ENCODE peak calls at places on chromosomes 11 and 22, in eight cellular contexts. One of them, this sample, is unnamed.

GRCh38 chr11:88455974-88456373 is 118.4 kb upstream of the CTSC start:
- DNase-seq in anterior cingulate cortex: no peak
- DNase-seq in effector CD8-positive, alpha-beta T cell: no peak
- DNase-seq in glutamatergic neuron: no peak
- DNase-seq in non-pigmented ciliary epithelial cell: no peak
- DNase-seq in NCI-H748 treated with DMSO at 0.1 percent for 48 hours: no peak
- DNase-seq in stimulated activated CD8-positive, alpha-beta memory T cell treated with anti-CD3 and anti-CD28 coated beads, Interleukin-15, amount 100 ng/mL, for 4 hours: no peak
- DNase-seq in ACHN: no peak
- DNase-seq in this sample: no peak

GRCh38 chr11:37364246-37364839 is 766.3 kb upstream of the RAG2 start:
- DNase-seq in anterior cingulate cortex: no peak
- DNase-seq in effector CD8-positive, alpha-beta T cell: no peak
- DNase-seq in glutamatergic neuron: no peak
- DNase-seq in non-pigmented ciliary epithelial cell: no peak
- DNase-seq in NCI-H748 treated with DMSO at 0.1 percent for 48 hours: no peak
- DNase-seq in stimulated activated CD8-positive, alpha-beta memory T cell treated with anti-CD3 and anti-CD28 coated beads, Interleukin-15, amount 100 ng/mL, for 4 hours: no peak
- DNase-seq in ACHN: no peak
- DNase-seq in this sample: no peak

GRCh38 chr22:23837496-23837859 is 1.3 kb downstream of the DERL3 start:
- DNase-seq in anterior cingulate cortex: no peak
- DNase-seq in effector CD8-positive, alpha-beta T cell: no peak
- DNase-seq in glutamatergic neuron: no peak
- DNase-seq in non-pigmented ciliary epithelial cell: no peak
- DNase-seq in NCI-H748 treated with DMSO at 0.1 percent for 48 hours: no peak
- DNase-seq in stimulated activated CD8-positive, alpha-beta memory T cell treated with anti-CD3 and anti-CD28 coated beads, Interleukin-15, amount 100 ng/mL, for 4 hours: no peak
- DNase-seq in ACHN: no peak
- DNase-seq in this sample: no peak

GRCh38 chr22:17781319-17782031 is 7.2 kb upstream of the BID start:
- DNase-seq in anterior cingulate cortex: no peak
- DNase-seq in effector CD8-positive, alpha-beta T cell: peak
- DNase-seq in glutamatergic neuron: no peak
- DNase-seq in non-pigmented ciliary epithelial cell: peak
- DNase-seq in NCI-H748 treated with DMSO at 0.1 percent for 48 hours: no peak
- DNase-seq in stimulated activated CD8-positive, alpha-beta memory T cell treated with anti-CD3 and anti-CD28 coated beads, Interleukin-15, amount 100 ng/mL, for 4 hours: peak
- DNase-seq in ACHN: peak
- DNase-seq in this sample: peak

GRCh38 chr22:38867124-38867455 is 4.9 kb downstream of the CBX6 start:
- DNase-seq in anterior cingulate cortex: no peak
- DNase-seq in effector CD8-positive, alpha-beta T cell: no peak
- DNase-seq in glutamatergic neuron: no peak
- DNase-seq in non-pigmented ciliary epithelial cell: no peak
- DNase-seq in NCI-H748 treated with DMSO at 0.1 percent for 48 hours: no peak
- DNase-seq in stimulated activated CD8-positive, alpha-beta memory T cell treated with anti-CD3 and anti-CD28 coated beads, Interleukin-15, amount 100 ng/mL, for 4 hours: no peak
- DNase-seq in ACHN: no peak
- DNase-seq in this sample: no peak

GRCh38 chr22:38315801-38316339 is 1.4 kb downstream of the CSNK1E start:
- DNase-seq in anterior cingulate cortex: no peak
- DNase-seq in effector CD8-positive, alpha-beta T cell: no peak
- DNase-seq in glutamatergic neuron: no peak
- DNase-seq in non-pigmented ciliary epithelial cell: no peak
- DNase-seq in NCI-H748 treated with DMSO at 0.1 percent for 48 hours: no peak
- DNase-seq in stimulated activated CD8-positive, alpha-beta memory T cell treated with anti-CD3 and anti-CD28 coated beads, Interleukin-15, amount 100 ng/mL, for 4 hours: no peak
- DNase-seq in ACHN: peak
- DNase-seq in this sample: no peak

GRCh38 chr11:95926714-95927113 is 2.8 kb upstream of the MTMR2 start:
- DNase-seq in anterior cingulate cortex: no peak
- DNase-seq in effector CD8-positive, alpha-beta T cell: no peak
- DNase-seq in glutamatergic neuron: no peak
- DNase-seq in non-pigmented ciliary epithelial cell: no peak
- DNase-seq in NCI-H748 treated with DMSO at 0.1 percent for 48 hours: no peak
- DNase-seq in stimulated activated CD8-positive, alpha-beta memory T cell treated with anti-CD3 and anti-CD28 coated beads, Interleukin-15, amount 100 ng/mL, for 4 hours: no peak
- DNase-seq in ACHN: no peak
- DNase-seq in this sample: no peak

GRCh38 chr22:42773161-42773560 is 52.5 kb upstream of the A4GALT start:
- DNase-seq in anterior cingulate cortex: no peak
- DNase-seq in effector CD8-positive, alpha-beta T cell: no peak
- DNase-seq in glutamatergic neuron: no peak
- DNase-seq in non-pigmented ciliary epithelial cell: no peak
- DNase-seq in NCI-H748 treated with DMSO at 0.1 percent for 48 hours: no peak
- DNase-seq in stimulated activated CD8-positive, alpha-beta memory T cell treated with anti-CD3 and anti-CD28 coated beads, Interleukin-15, amount 100 ng/mL, for 4 hours: no peak
- DNase-seq in ACHN: no peak
- DNase-seq in this sample: no peak

GRCh38 chr22:37128555-37129281 is 19.2 kb upstream of the TMPRSS6 start:
- DNase-seq in anterior cingulate cortex: no peak
- DNase-seq in effector CD8-positive, alpha-beta T cell: no peak
- DNase-seq in glutamatergic neuron: no peak
- DNase-seq in non-pigmented ciliary epithelial cell: no peak
- DNase-seq in NCI-H748 treated with DMSO at 0.1 percent for 48 hours: no peak
- DNase-seq in stimulated activated CD8-positive, alpha-beta memory T cell treated with anti-CD3 and anti-CD28 coated beads, Interleukin-15, amount 100 ng/mL, for 4 hours: no peak
- DNase-seq in ACHN: no peak
- DNase-seq in this sample: no peak

GRCh38 chr11:116342148-116342547 is 430.6 kb downstream of the BUD13 start:
- DNase-seq in anterior cingulate cortex: no peak
- DNase-seq in effector CD8-positive, alpha-beta T cell: no peak
- DNase-seq in glutamatergic neuron: no peak
- DNase-seq in non-pigmented ciliary epithelial cell: no peak
- DNase-seq in NCI-H748 treated with DMSO at 0.1 percent for 48 hours: no peak
- DNase-seq in stimulated activated CD8-positive, alpha-beta memory T cell treated with anti-CD3 and anti-CD28 coated beads, Interleukin-15, amount 100 ng/mL, for 4 hours: no peak
- DNase-seq in ACHN: no peak
- DNase-seq in this sample: no peak

GRCh38 chr11:12827929-12828812 is 153.9 kb downstream of the TEAD1 start:
- DNase-seq in anterior cingulate cortex: peak
- DNase-seq in effector CD8-positive, alpha-beta T cell: no peak
- DNase-seq in glutamatergic neuron: no peak
- DNase-seq in non-pigmented ciliary epithelial cell: no peak
- DNase-seq in NCI-H748 treated with DMSO at 0.1 percent for 48 hours: peak
- DNase-seq in stimulated activated CD8-positive, alpha-beta memory T cell treated with anti-CD3 and anti-CD28 coated beads, Interleukin-15, amount 100 ng/mL, for 4 hours: no peak
- DNase-seq in ACHN: peak
- DNase-seq in this sample: no peak

GRCh38 chr11:66192181-66192888 is 76.1 kb upstream of the RAB1B start:
- DNase-seq in anterior cingulate cortex: no peak
- DNase-seq in effector CD8-positive, alpha-beta T cell: no peak
- DNase-seq in glutamatergic neuron: no peak
- DNase-seq in non-pigmented ciliary epithelial cell: no peak
- DNase-seq in NCI-H748 treated with DMSO at 0.1 percent for 48 hours: no peak
- DNase-seq in stimulated activated CD8-positive, alpha-beta memory T cell treated with anti-CD3 and anti-CD28 coated beads, Interleukin-15, amount 100 ng/mL, for 4 hours: no peak
- DNase-seq in ACHN: no peak
- DNase-seq in this sample: no peak

GRCh38 chr11:65862191-65862735 is 2.0 kb downstream of the MUS81 start:
- DNase-seq in anterior cingulate cortex: no peak
- DNase-seq in effector CD8-positive, alpha-beta T cell: no peak
- DNase-seq in glutamatergic neuron: no peak
- DNase-seq in non-pigmented ciliary epithelial cell: no peak
- DNase-seq in NCI-H748 treated with DMSO at 0.1 percent for 48 hours: no peak
- DNase-seq in stimulated activated CD8-positive, alpha-beta memory T cell treated with anti-CD3 and anti-CD28 coated beads, Interleukin-15, amount 100 ng/mL, for 4 hours: no peak
- DNase-seq in ACHN: no peak
- DNase-seq in this sample: no peak

GRCh38 chr11:72653616-72654000 is 20.6 kb downstream of the PDE2A start:
- DNase-seq in anterior cingulate cortex: no peak
- DNase-seq in effector CD8-positive, alpha-beta T cell: no peak
- DNase-seq in glutamatergic neuron: no peak
- DNase-seq in non-pigmented ciliary epithelial cell: no peak
- DNase-seq in NCI-H748 treated with DMSO at 0.1 percent for 48 hours: no peak
- DNase-seq in stimulated activated CD8-positive, alpha-beta memory T cell treated with anti-CD3 and anti-CD28 coated beads, Interleukin-15, amount 100 ng/mL, for 4 hours: no peak
- DNase-seq in ACHN: no peak
- DNase-seq in this sample: no peak

GRCh38 chr22:39519681-39520053 is 695 bp upstream of the ATF4 start:
- DNase-seq in anterior cingulate cortex: peak
- DNase-seq in effector CD8-positive, alpha-beta T cell: no peak
- DNase-seq in glutamatergic neuron: peak
- DNase-seq in non-pigmented ciliary epithelial cell: no peak
- DNase-seq in NCI-H748 treated with DMSO at 0.1 percent for 48 hours: no peak
- DNase-seq in stimulated activated CD8-positive, alpha-beta memory T cell treated with anti-CD3 and anti-CD28 coated beads, Interleukin-15, amount 100 ng/mL, for 4 hours: no peak
- DNase-seq in ACHN: no peak
- DNase-seq in this sample: no peak

GRCh38 chr11:93519179-93519578 is 24.0 kb downstream of the SMCO4 start:
- DNase-seq in anterior cingulate cortex: no peak
- DNase-seq in effector CD8-positive, alpha-beta T cell: no peak
- DNase-seq in glutamatergic neuron: no peak
- DNase-seq in non-pigmented ciliary epithelial cell: no peak
- DNase-seq in NCI-H748 treated with DMSO at 0.1 percent for 48 hours: peak
- DNase-seq in stimulated activated CD8-positive, alpha-beta memory T cell treated with anti-CD3 and anti-CD28 coated beads, Interleukin-15, amount 100 ng/mL, for 4 hours: no peak
- DNase-seq in ACHN: no peak
- DNase-seq in this sample: no peak

GRCh38 chr11:952406-953385 is 27.0 kb downstream of the AP2A2 start:
- DNase-seq in anterior cingulate cortex: peak
- DNase-seq in effector CD8-positive, alpha-beta T cell: no peak
- DNase-seq in glutamatergic neuron: no peak
- DNase-seq in non-pigmented ciliary epithelial cell: no peak
- DNase-seq in NCI-H748 treated with DMSO at 0.1 percent for 48 hours: no peak
- DNase-seq in stimulated activated CD8-positive, alpha-beta memory T cell treated with anti-CD3 and anti-CD28 coated beads, Interleukin-15, amount 100 ng/mL, for 4 hours: no peak
- DNase-seq in ACHN: peak
- DNase-seq in this sample: no peak

GRCh38 chr22:45164217-45165123 is 745 bp downstream of the NUP50 start:
- DNase-seq in anterior cingulate cortex: no peak
- DNase-seq in effector CD8-positive, alpha-beta T cell: peak
- DNase-seq in glutamatergic neuron: peak
- DNase-seq in non-pigmented ciliary epithelial cell: no peak
- DNase-seq in NCI-H748 treated with DMSO at 0.1 percent for 48 hours: no peak
- DNase-seq in stimulated activated CD8-positive, alpha-beta memory T cell treated with anti-CD3 and anti-CD28 coated beads, Interleukin-15, amount 100 ng/mL, for 4 hours: no peak
- DNase-seq in ACHN: peak
- DNase-seq in this sample: no peak